ENCODE peak calls at places on chromosomes 11 and 22, in four cellular contexts. One of them, this sample, is unnamed.

GRCh38 chr11:75733346-75734107 is 15.9 kb downstream of the MOGAT2 start:
- DNase-seq in HepG2: no peak
- DNase-seq in GM12878: no peak
- DNase-seq in K562: no peak
- DNase-seq in this sample: no peak

GRCh38 chr11:65295571-65296338 is 18.9 kb upstream of the CDC42EP2 start:
- DNase-seq in HepG2: no peak
- DNase-seq in K562: no peak
- DNase-seq in GM12878: no peak
- DNase-seq in this sample: no peak

GRCh38 chr11:21798216-21798615 is 394.7 kb upstream of the ANO5 start:
- DNase-seq in HepG2: no peak
- DNase-seq in K562: no peak
- DNase-seq in GM12878: no peak
- DNase-seq in this sample: no peak

GRCh38 chr11:121839821-121840220 is 276.2 kb downstream of the BLID start:
- DNase-seq in HepG2: no peak
- DNase-seq in K562: no peak
- DNase-seq in GM12878: no peak
- DNase-seq in this sample: no peak

GRCh38 chr11:102462610-102463009 is 10.0 kb upstream of the TMEM123 start:
- DNase-seq in HepG2: peak
- DNase-seq in GM12878: no peak
- DNase-seq in K562: no peak
- DNase-seq in this sample: no peak

GRCh38 chr11:77200869-77201268 is 72.8 kb downstream of the MYO7A start:
- DNase-seq in K562: no peak
- DNase-seq in HepG2: no peak
- DNase-seq in GM12878: no peak
- DNase-seq in this sample: no peak

GRCh38 chr11:18987454-18988231 is 48.4 kb upstream of the MRGPRX1 start:
- DNase-seq in GM12878: no peak
- DNase-seq in K562: no peak
- DNase-seq in HepG2: no peak
- DNase-seq in this sample: no peak

GRCh38 chr11:114624455-114625207 is 29.0 kb upstream of the NXPE4 start:
- DNase-seq in K562: no peak
- DNase-seq in GM12878: no peak
- DNase-seq in HepG2: no peak
- DNase-seq in this sample: no peak

GRCh38 chr22:37157516-37158289 is 8.0 kb upstream of the IL2RB start:
- DNase-seq in GM12878: no peak
- DNase-seq in HepG2: no peak
- DNase-seq in K562: no peak
- DNase-seq in this sample: no peak

GRCh38 chr22:39908737-39909136 is 7.9 kb downstream of the GRAP2 start:
- DNase-seq in GM12878: no peak
- DNase-seq in HepG2: no peak
- DNase-seq in K562: peak
- DNase-seq in this sample: no peak

GRCh38 chr11:13487661-13488030 is 8.2 kb downstream of the PTH start:
- DNase-seq in HepG2: peak
- DNase-seq in K562: peak
- DNase-seq in GM12878: no peak
- DNase-seq in this sample: peak

GRCh38 chr11:65855927-65856363 is 2.0 kb downstream of the CFL1 start:
- DNase-seq in K562: no peak
- DNase-seq in GM12878: no peak
- DNase-seq in HepG2: no peak
- DNase-seq in this sample: no peak

GRCh38 chr11:66467756-66468155 is 1.1 kb downstream of the PELI3 start:
- DNase-seq in GM12878: no peak
- DNase-seq in HepG2: no peak
- DNase-seq in K562: no peak
- DNase-seq in this sample: no peak

GRCh38 chr22:30250713-30251267 is 4.2 kb upstream of the LIF start:
- DNase-seq in HepG2: no peak
- DNase-seq in GM12878: no peak
- DNase-seq in K562: no peak
- DNase-seq in this sample: no peak

GRCh38 chr11:121422675-121423074 is 29.4 kb upstream of the SORL1 start:
- DNase-seq in GM12878: peak
- DNase-seq in K562: no peak
- DNase-seq in HepG2: no peak
- DNase-seq in this sample: no peak

GRCh38 chr11:13216019-13217006 is 61.3 kb upstream of the BMAL1 start:
- DNase-seq in GM12878: no peak
- DNase-seq in K562: no peak
- DNase-seq in HepG2: peak
- DNase-seq in this sample: no peak

GRCh38 chr11:1409108-1409851 is 19.5 kb downstream of the BRSK2 start:
- DNase-seq in GM12878: no peak
- DNase-seq in K562: no peak
- DNase-seq in HepG2: no peak
- DNase-seq in this sample: no peak

GRCh38 chr11:62599909-62600308 is 1.8 kb downstream of the MTA2 start:
- DNase-seq in K562: no peak
- DNase-seq in HepG2: no peak
- DNase-seq in GM12878: no peak
- DNase-seq in this sample: no peak

GRCh38 chr11:129698212-129698611 is 117.4 kb upstream of the TMEM45B start:
- DNase-seq in HepG2: no peak
- DNase-seq in K562: no peak
- DNase-seq in GM12878: no peak
- DNase-seq in this sample: no peak

GRCh38 chr11:129949067-129949466 is 53.6 kb downstream of the PRDM10 start:
- DNase-seq in HepG2: no peak
- DNase-seq in GM12878: no peak
- DNase-seq in K562: no peak
- DNase-seq in this sample: no peak

GRCh38 chr11:114586797-114587196 is 8.8 kb downstream of the NXPE4 start:
- DNase-seq in HepG2: no peak
- DNase-seq in GM12878: no peak
- DNase-seq in K562: peak
- DNase-seq in this sample: no peak

GRCh38 chr11:95068549-95068948 is 1.8 kb downstream of the SRSF8 start:
- DNase-seq in HepG2: peak
- DNase-seq in K562: peak
- DNase-seq in GM12878: peak
- DNase-seq in this sample: no peak

GRCh38 chr11:33478111-33478573 is 221.0 kb downstream of the HIPK3 start:
- DNase-seq in HepG2: peak
- DNase-seq in GM12878: peak
- DNase-seq in K562: no peak
- DNase-seq in this sample: no peak

GRCh38 chr11:17974246-17974645 is 38.6 kb downstream of the SERGEF start:
- DNase-seq in HepG2: no peak
- DNase-seq in K562: no peak
- DNase-seq in GM12878: no peak
- DNase-seq in this sample: no peak

GRCh38 chr11:102050927-102051575 is 3.8 kb downstream of the CFAP300 start:
- DNase-seq in GM12878: no peak
- DNase-seq in HepG2: no peak
- DNase-seq in K562: no peak
- DNase-seq in this sample: no peak

GRCh38 chr22:35542157-35542971 is 1.7 kb downstream of the RASD2 start:
- DNase-seq in HepG2: no peak
- DNase-seq in GM12878: no peak
- DNase-seq in K562: no peak
- DNase-seq in this sample: no peak

GRCh38 chr11:94417386-94417987 is 16.3 kb upstream of the GPR83 start:
- DNase-seq in GM12878: no peak
- DNase-seq in HepG2: peak
- DNase-seq in K562: peak
- DNase-seq in this sample: no peak

GRCh38 chr22:37559901-37560681 is at the start of gene CDC42EP1:
- DNase-seq in K562: peak
- DNase-seq in GM12878: no peak
- DNase-seq in HepG2: no peak
- DNase-seq in this sample: peak

GRCh38 chr22:30424471-30425326 is 869 bp upstream of the MTFP1 start:
- DNase-seq in HepG2: no peak
- DNase-seq in GM12878: no peak
- DNase-seq in K562: peak
- DNase-seq in this sample: peak

GRCh38 chr22:31491218-31491962 is 1.7 kb upstream of the EIF4ENIF1 start:
- DNase-seq in K562: no peak
- DNase-seq in HepG2: no peak
- DNase-seq in GM12878: no peak
- DNase-seq in this sample: no peak

GRCh38 chr11:116471608-116472007 is 301.2 kb downstream of the BUD13 start:
- DNase-seq in HepG2: peak
- DNase-seq in K562: no peak
- DNase-seq in GM12878: no peak
- DNase-seq in this sample: no peak

GRCh38 chr22:17095538-17095937 is 10.7 kb downstream of the IL17RA start:
- DNase-seq in GM12878: no peak
- DNase-seq in HepG2: no peak
- DNase-seq in K562: peak
- DNase-seq in this sample: no peak

GRCh38 chr11:45266693-45267451 is 19.3 kb downstream of the SYT13 start:
- DNase-seq in K562: peak
- DNase-seq in HepG2: peak
- DNase-seq in GM12878: no peak
- DNase-seq in this sample: no peak

GRCh38 chr22:21936151-21936778 is 16.4 kb downstream of the PPM1F start:
- DNase-seq in HepG2: no peak
- DNase-seq in GM12878: no peak
- DNase-seq in K562: peak
- DNase-seq in this sample: no peak

GRCh38 chr11:30015725-30016449 is 943 bp downstream of the KCNA4 start:
- DNase-seq in GM12878: no peak
- DNase-seq in K562: no peak
- DNase-seq in HepG2: no peak
- DNase-seq in this sample: no peak
- TF ChIP-seq CBX5 in GM12878: no peak
- TF ChIP-seq CBX5 in K562: no peak
- TF ChIP-seq CBX5 in HepG2: no peak
- TF ChIP-seq CBX5 in this sample: no peak

DNA sequence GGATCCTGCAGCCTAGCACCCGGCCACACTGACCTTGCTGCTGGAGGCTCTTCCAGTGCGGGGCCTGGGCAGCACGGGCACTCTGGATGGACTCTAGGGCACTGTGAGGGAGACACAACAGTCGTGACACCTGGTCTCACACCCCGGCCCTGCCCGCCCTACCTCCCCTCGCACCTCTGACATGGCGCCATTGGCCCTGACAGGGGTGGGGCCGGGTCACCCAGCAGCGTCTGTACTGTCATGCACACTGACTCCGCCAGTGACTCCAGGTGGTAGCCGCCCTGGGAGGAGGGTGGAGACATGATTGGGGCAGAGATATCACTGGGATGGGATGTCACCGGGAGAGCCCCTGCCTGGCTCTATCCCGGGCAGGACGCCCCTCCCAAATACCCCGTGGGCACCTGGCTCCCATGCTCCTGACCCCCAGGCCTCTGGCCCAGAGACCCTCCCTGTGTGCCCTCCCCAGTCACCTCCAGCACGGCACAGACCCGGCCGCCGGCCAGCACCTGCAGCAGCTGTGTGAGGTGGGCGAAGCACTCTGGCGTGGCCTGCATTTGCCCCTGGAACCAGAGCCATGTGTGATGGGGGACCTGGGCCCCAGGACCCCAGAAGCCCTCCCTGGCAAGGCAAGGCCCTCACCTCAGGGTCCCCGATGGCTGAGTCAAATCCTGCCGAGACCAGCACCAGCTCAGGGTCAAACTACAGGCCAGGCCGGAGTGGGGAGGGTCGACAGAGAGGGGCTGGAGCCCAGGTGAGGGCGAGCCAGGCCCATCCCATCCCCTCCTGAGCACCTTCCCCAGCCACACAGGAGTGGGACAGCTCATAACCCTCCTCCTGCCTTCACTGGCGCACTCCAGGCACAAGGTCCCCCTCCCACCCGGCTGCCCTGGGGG is 2.6 kb downstream of the HDAC10 start:
- DNase-seq in GM12878: no peak
- DNase-seq in K562: no peak
- DNase-seq in HepG2: no peak
- DNase-seq in this sample: no peak
- TF ChIP-seq CTCF in GM12878: no peak
- TF ChIP-seq CTCF in K562: no peak
- TF ChIP-seq CTCF in HepG2: no peak
- TF ChIP-seq CTCF in this sample: no peak

GRCh38 chr11:126113012-126113411 is 50.3 kb upstream of the CDON start:
- DNase-seq in K562: no peak
- DNase-seq in HepG2: no peak
- DNase-seq in GM12878: no peak
- DNase-seq in this sample: no peak
- TF ChIP-seq CREB1 in K562: no peak
- TF ChIP-seq CREB1 in HepG2: no peak
- TF ChIP-seq CREB1 in GM12878: no peak
- TF ChIP-seq CREB1 in this sample: no peak

GRCh38 chr11:86214710-86215109 is 29.8 kb upstream of the EED start:
- DNase-seq in K562: no peak
- DNase-seq in GM12878: peak
- DNase-seq in HepG2: no peak
- DNase-seq in this sample: no peak
- TF ChIP-seq CBX5 in K562: no peak
- TF ChIP-seq CBX5 in GM12878: peak
- TF ChIP-seq CBX5 in HepG2: no peak
- TF ChIP-seq CBX5 in this sample: no peak

GRCh38 chr11:61460986-61461385 is 31.1 kb downstream of the SDHAF2 start:
- DNase-seq in HepG2: no peak
- DNase-seq in K562: no peak
- DNase-seq in GM12878: no peak
- DNase-seq in this sample: no peak
- TF ChIP-seq CTCF in HepG2: peak
- TF ChIP-seq CTCF in K562: peak
- TF ChIP-seq CTCF in GM12878: no peak
- TF ChIP-seq CTCF in this sample: peak

GRCh38 chr11:70623906-70624597 is 225.7 kb downstream of the CTTN start:
- DNase-seq in HepG2: no peak
- DNase-seq in K562: no peak
- DNase-seq in GM12878: no peak
- DNase-seq in this sample: no peak
- TF ChIP-seq CREB1 in HepG2: no peak
- TF ChIP-seq CREB1 in K562: no peak
- TF ChIP-seq CREB1 in GM12878: no peak
- TF ChIP-seq CREB1 in this sample: no peak

DNA sequence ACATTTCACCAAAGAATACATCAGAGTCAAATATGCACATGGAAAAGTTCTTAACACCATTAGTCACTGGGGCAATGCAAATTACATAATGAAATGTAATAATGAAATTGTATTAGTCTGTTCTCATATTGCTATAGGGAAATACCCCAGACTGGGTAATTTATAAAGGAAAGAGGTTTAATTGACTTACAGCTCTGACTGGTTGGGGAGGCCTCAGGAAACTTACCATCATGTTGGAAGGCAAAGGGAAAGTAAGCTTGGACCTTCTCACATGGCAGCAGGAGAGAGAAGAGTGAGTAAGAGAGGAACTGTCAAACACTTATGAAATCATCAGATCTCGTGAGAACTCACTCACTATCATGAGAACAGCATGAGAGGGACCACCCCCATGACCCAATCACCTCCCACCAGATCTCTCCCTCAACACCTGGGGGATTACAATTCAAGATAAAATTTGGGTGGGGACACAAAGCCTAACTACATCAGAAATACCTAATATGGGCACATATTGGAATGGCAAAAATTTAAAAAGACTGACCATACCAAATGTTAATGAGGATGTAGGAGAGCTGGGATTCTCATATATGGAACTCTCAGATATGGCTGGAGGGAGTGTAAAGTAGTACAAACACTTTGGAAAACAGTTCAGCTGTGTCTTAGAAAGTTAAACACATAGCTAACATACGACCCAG is 65.1 kb upstream of the CD44 start:
- DNase-seq in K562: peak
- DNase-seq in HepG2: no peak
- DNase-seq in GM12878: no peak
- DNase-seq in this sample: no peak
- TF ChIP-seq CBX5 in K562: no peak
- TF ChIP-seq CBX5 in HepG2: no peak
- TF ChIP-seq CBX5 in GM12878: peak
- TF ChIP-seq CBX5 in this sample: no peak